ENCODE peak calls at places on chromosome 12, in four cellular contexts. M, F, D and Z are unnamed samples.

GRCh38 chr12:78210894-78211302 is 380.2 kb downstream of the NAV3 start:
- DNase-seq in M (peak), F (no peak), D (peak), Z (peak)

GRCh38 chr12:39144613-39145061 is 239.2 kb upstream of the CPNE8 start:
- DNase-seq in D (no peak), M (no peak), F (no peak), Z (no peak)

GRCh38 chr12:106082216-106083175 is 56.3 kb downstream of the NUAK1 start:
- DNase-seq in F (no peak), M (no peak), D (no peak), Z (no peak)

GRCh38 chr12:48156648-48157015 is 683 bp downstream of the ASB8 start:
- DNase-seq in D (no peak), F (no peak), M (no peak), Z (no peak)

GRCh38 chr12:79959484-79959883 is 24.6 kb upstream of the PPP1R12A start:
- DNase-seq in D (no peak), M (no peak), F (no peak), Z (no peak)

GRCh38 chr12:22014783-22015144 is 31.3 kb upstream of the CMAS start:
- DNase-seq in D (peak), F (no peak), M (no peak), Z (no peak)

GRCh38 chr12:47818701-47819543 is 781 bp downstream of the HDAC7 start:
- DNase-seq in M (no peak), D (peak), F (peak), Z (no peak)

GRCh38 chr12:2284857-2285256 is 232.1 kb downstream of the CACNA1C start:
- DNase-seq in F (peak), M (no peak), D (peak), Z (peak)

GRCh38 chr12:79560165-79560889 is 130.4 kb downstream of the PAWR start:
- DNase-seq in M (no peak), F (no peak), D (no peak), Z (no peak)

GRCh38 chr12:94174576-94174975 is 26.2 kb downstream of the PLXNC1 start:
- DNase-seq in M (no peak), F (no peak), D (no peak), Z (no peak)

GRCh38 chr12:19882418-19882817 is 443.1 kb downstream of the AEBP2 start:
- DNase-seq in M (no peak), D (peak), F (no peak), Z (no peak)

GRCh38 chr12:49783917-49784676 is 42.7 kb downstream of the TMBIM6 start:
- DNase-seq in F (no peak), D (peak), M (peak), Z (peak)

GRCh38 chr12:108484431-108484830 is 30.6 kb upstream of the FICD start:
- DNase-seq in D (no peak), M (no peak), F (no peak), Z (no peak)

GRCh38 chr12:57993834-57994233 is 52.5 kb downstream of the ATP23 start:
- DNase-seq in D (no peak), F (no peak), M (no peak), Z (no peak)

GRCh38 chr12:6927999-6928702 is 392 bp downstream of the ATN1 start:
- DNase-seq in M (no peak), F (no peak), D (no peak), Z (no peak)

GRCh38 chr12:100481021-100481420 is 7.4 kb downstream of the NR1H4 start:
- DNase-seq in D (no peak), F (no peak), M (no peak), Z (no peak)

GRCh38 chr12:131428086-131428685 is 282.7 kb upstream of the SFSWAP start:
- DNase-seq in M (no peak), F (no peak), D (no peak), Z (no peak)

GRCh38 chr12:120940799-120941198 is 36.6 kb upstream of the SPPL3 start:
- DNase-seq in F (no peak), D (no peak), M (no peak), Z (no peak)

GRCh38 chr12:25436206-25436912 is 116.7 kb downstream of the LMNTD1 start:
- DNase-seq in D (peak), M (peak), F (peak), Z (peak)

GRCh38 chr12:109277899-109278762 is 31.0 kb downstream of the FOXN4 start:
- DNase-seq in M (peak), F (peak), D (peak), Z (no peak)

GRCh38 chr12:114692558-114693531 is 8.9 kb upstream of the TBX3 start:
- DNase-seq in D (no peak), F (no peak), M (no peak), Z (no peak)

GRCh38 chr12:131734336-131735152 is 23.7 kb downstream of the SFSWAP start:
- DNase-seq in M (no peak), D (no peak), F (no peak), Z (no peak)

DNA sequence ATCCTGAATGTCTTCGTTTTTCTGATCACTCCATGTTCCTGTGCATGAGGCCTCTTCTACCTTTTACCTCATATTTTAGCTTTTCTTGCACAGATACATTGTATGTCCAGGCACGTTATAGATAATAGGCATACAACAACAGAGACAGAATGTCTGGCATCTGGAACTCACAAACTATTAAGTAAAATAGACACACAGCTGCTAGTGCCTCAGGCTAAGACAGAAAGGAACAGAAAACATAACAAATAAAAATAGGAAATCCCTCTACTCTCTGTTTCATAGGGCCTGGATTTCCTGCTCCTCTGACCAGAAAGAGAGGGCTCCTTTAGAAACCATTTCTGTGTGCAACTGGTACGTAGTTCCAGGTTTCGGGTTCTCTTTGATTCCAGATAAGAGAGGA is 48.6 kb downstream of the ATXN7L3B start:
- DNase-seq in M (no peak), F (no peak), D (no peak), Z (no peak)
- H3K4me3 ChIP-seq in M (no peak), F (no peak), D (no peak), Z (no peak)

DNA sequence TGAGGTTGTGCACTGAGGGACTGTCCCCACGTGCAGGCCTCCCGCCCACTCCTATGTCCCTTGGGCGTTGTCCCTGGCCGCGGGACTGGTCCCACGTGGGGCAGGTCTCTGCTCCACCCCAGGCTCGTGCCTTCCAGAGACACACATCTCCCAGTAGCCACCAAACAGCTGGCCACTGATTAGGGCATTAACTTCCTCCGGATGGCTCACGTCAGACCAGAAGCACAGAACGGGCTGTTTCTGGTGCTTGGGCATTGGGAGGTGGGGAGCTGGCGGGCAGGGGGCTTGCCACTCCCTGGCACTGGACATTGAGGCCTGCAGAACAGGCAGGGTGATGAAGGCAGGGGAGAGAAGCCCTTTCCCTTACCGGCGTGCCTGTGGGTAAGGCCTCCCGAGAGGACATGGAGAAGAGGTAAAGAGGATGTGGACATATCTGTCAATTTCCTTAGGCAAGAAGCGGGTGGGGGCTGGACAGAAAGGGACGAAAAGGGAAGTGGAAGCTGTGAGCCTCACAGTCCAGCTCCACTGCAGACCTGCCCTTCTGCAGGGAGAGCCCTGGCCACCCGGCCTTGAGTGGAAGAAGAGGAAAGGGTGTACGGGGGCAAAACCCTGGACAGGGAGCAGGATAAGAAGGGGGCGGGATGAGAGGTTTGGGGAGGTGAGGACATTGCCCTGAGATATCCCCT is 101.2 kb downstream of the NINJ2 start:
- DNase-seq in D (no peak), F (no peak), M (no peak), Z (no peak)
- H3K4me3 ChIP-seq in D (no peak), F (no peak), M (no peak), Z (no peak)

DNA sequence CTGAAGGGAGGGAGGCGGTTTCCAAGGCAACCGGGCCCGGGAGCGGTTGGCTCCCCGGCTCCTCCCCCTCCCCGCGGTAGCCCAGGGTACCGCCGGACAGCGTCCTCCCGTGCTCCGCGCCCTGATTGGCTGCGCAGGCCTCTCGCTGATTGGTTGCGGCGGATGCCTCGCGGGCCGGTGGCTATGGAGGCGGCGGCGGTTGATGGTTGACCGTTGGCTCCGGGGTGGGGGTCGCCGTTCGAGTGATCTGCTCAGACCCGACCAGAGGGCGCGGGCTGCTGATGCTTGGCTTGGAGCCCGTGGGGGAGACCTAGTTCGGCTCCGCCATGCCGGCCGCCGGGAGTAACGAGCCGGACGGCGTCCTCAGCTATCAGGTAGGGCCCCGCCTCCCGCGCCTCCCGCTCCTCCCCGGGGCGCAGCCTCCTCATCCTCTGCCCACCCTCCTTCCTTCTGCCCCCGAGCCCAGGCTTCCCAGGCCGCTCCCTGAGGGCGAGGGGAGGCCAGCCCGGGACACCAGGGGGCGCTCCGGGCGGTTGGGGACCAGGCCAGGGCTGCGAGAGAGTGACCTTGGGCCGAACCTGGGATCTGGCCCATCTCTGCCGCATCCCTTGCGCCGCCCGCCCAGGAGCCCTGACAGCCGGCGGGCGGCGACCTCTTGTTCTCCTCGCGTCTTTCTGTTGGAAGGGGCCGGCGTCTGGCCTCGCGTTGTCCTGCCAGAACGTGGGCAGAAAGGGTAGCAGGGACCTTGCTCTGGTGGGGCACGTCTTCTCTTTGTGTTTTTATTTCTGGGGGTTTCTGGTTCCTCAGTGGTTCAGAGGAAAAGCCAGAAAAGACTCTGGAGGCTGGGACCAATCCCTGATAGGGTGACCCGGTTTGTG is at the start of gene SLC4A8:
- DNase-seq in D (peak), F (peak), M (peak), Z (peak)
- H3K4me3 ChIP-seq in D (peak), F (peak), M (peak), Z (peak)

GRCh38 chr12:54008260-54008552 is 579 bp upstream of the HOXC8 start:
- DNase-seq in M (no peak), F (no peak), D (no peak), Z (no peak)
- H3K4me3 ChIP-seq in M (no peak), F (no peak), D (no peak), Z (no peak)

DNA sequence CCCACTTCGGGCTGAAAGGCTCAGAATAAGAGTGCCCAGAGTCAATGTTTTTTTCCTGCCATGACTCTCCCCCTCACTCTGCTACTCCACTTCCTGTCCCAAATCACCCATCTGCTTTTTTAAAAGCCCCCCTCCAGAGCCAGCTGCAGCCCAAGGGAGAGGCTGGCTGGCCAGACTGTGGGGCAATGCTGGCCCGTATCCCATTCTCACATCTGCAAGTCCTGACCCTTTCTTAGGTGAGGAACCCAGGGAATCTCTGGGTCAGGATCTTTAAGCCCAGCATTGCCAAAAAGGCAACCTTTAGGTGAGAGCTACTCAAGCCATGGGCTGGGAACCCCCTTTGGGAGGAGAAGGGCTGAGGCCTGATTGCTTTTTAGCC is 1.7 kb upstream of the ITGA5 start:
- DNase-seq in F (no peak), M (no peak), D (no peak), Z (no peak)
- H3K4me3 ChIP-seq in F (no peak), M (no peak), D (no peak), Z (no peak)

GRCh38 chr12:45987339-45987726 is 3.0 kb downstream of the SCAF11 start:
- DNase-seq in M (no peak), F (no peak), D (no peak), Z (no peak)
- H3K4me3 ChIP-seq in M (no peak), F (no peak), D (no peak), Z (peak)

GRCh38 chr12:28316067-28316466 is 125.8 kb downstream of the CCDC91 start:
- DNase-seq in D (no peak), F (no peak), M (no peak), Z (no peak)
- H3K4me3 ChIP-seq in D (no peak), F (no peak), M (no peak), Z (no peak)

DNA sequence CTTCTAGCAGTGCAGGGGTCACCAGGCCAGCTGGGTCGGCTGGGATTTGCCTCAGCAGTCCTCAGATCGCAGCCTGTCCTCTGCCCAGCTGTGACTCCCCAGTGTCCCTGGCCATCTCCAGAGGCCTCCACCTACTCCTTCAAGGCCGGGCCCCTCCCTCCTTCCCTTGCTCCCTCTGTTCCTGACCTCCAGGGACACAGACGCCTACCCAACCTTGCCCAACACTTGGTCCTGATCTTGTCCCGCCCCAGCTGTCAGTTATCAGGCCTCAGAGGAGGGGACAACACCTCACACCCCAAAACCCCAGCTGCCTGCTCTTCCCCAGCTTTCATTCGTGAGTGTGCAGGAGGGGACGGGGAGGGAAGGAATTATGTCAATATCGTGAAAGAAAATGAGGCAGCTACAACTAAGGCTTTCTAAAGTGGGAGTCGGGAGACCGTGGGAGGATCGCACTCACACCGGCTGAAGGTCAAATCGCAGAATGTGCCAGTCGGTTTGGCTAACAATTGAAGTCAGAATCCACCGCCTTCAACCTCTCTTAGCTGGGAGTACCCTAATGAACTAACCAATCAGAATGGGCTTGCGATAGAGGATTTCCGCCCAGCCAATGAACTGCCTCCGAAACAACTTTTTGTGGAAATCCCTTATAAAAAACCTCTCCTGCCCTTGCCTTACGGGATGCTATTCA is 9.4 kb upstream of the PLBD2 start:
- DNase-seq in M (no peak), D (no peak), F (no peak), Z (no peak)
- H3K4me3 ChIP-seq in M (no peak), D (no peak), F (no peak), Z (no peak)

GRCh38 chr12:614727-615060 is 48.6 kb downstream of the NINJ2 start:
- DNase-seq in M (no peak), D (no peak), F (no peak), Z (no peak)
- H3K4me3 ChIP-seq in M (no peak), D (no peak), F (no peak), Z (no peak)

DNA sequence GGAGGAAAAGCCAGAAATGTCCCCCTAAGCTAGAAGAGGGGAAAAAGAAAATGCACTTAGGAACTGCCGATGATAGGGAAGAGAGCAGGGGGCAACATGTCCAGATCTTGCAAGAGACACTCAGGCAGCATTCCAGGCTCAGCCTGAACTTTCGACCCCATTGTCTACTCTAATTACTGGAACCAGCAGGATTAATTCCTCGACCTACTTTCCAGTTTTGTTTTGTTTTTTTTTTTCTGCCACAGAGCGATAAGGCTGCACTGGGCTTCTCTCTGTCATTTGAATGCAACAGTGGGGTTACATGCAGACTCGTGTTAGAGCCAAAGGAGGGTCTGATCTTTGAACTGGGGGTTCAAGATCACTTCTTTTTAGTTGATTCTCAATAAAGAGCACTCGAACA is 68.7 kb upstream of the MED13L start:
- DNase-seq in D (peak), F (no peak), M (no peak), Z (no peak)
- H3K4me3 ChIP-seq in D (no peak), F (no peak), M (no peak), Z (no peak)